ENCODE peak calls at places on chromosomes 13 and 19, in four cellular contexts. S is WTC11, Z is K562, B is H1. E is an unnamed sample.

GRCh38 chr19:48819366-48819816 is 8.6 kb upstream of the BCAT2 start:
- DNase-seq in Z (peak; percentile 11), B (no peak), S (no peak), E (no peak)

GRCh38 chr13:66532146-66532545 is 698.0 kb downstream of the PCDH9 start:
- DNase-seq in B (no peak), Z (no peak), S (no peak), E (no peak)

GRCh38 chr13:95209109-95209508 is 92.1 kb downstream of the ABCC4 start:
- DNase-seq in S (no peak), Z (peak; percentile 56), B (no peak), E (no peak)

GRCh38 chr13:74074723-74075122 is 59.5 kb downstream of the KLF12 start:
- DNase-seq in S (no peak), Z (no peak), B (no peak), E (no peak)

GRCh38 chr19:38229585-38230073 is 5.6 kb upstream of the DPF1 start:
- DNase-seq in Z (peak; percentile 97), S (peak; percentile 79), B (peak; percentile 85), E (peak; percentile 97)

GRCh38 chr13:30063892-30064291 is 213.5 kb upstream of the UBL3 start:
- DNase-seq in S (no peak), Z (no peak), B (no peak), E (no peak)

GRCh38 chr19:41887711-41888382 is 4.9 kb downstream of the ARHGEF1 start:
- DNase-seq in B (peak; percentile 74), S (peak; percentile 73), Z (no peak), E (no peak)

GRCh38 chr13:91313103-91313502 is 34.4 kb upstream of the MIR17HG start:
- DNase-seq in S (no peak), Z (peak; percentile 45), B (no peak), E (peak; percentile 16)

GRCh38 chr19:54462713-54463530 is 656 bp downstream of the LENG9 start:
- DNase-seq in Z (no peak), B (peak; percentile 83), S (peak; percentile 69), E (peak; percentile 57)

GRCh38 chr13:92429231-92429630 is 797.4 kb upstream of the GPC6 start:
- DNase-seq in Z (no peak), B (no peak), S (no peak), E (no peak)

GRCh38 chr19:50202399-50202798 is 1.0 kb upstream of the MYH14 start:
- DNase-seq in S (no peak), B (no peak), Z (no peak), E (no peak)

GRCh38 chr13:99356216-99357089 is 49.3 kb upstream of the GPR183 start:
- DNase-seq in S (no peak), Z (no peak), B (peak; percentile 40), E (no peak)

GRCh38 chr19:18875726-18876125 is 20.2 kb downstream of the CERS1 start:
- DNase-seq in B (no peak), Z (no peak), S (no peak), E (no peak)

GRCh38 chr19:33497151-33497777 is 24.3 kb downstream of the PEPD start:
- DNase-seq in S (no peak), B (no peak), Z (no peak), E (peak; percentile 16)

GRCh38 chr19:7701049-7701653 is 780 bp downstream of the FCER2 start:
- DNase-seq in S (no peak), B (no peak), Z (no peak), E (no peak)

GRCh38 chr13:77406644-77407440 is 79.9 kb upstream of the MYCBP2 start:
- DNase-seq in S (no peak), B (no peak), Z (no peak), E (no peak)

GRCh38 chr19:39021063-39021462 is 11.3 kb downstream of the FBXO27 start:
- DNase-seq in B (no peak), S (no peak), Z (no peak), E (no peak)

GRCh38 chr19:7993560-7993959 is 11.9 kb downstream of the ELAVL1 start:
- DNase-seq in Z (no peak), S (no peak), B (no peak), E (no peak)

GRCh38 chr13:51557875-51558604 is 26.2 kb upstream of the WDFY2 start:
- DNase-seq in S (no peak), Z (no peak), B (no peak), E (no peak)

GRCh38 chr19:4568884-4569283 is 9.4 kb upstream of the SEMA6B start:
- DNase-seq in B (no peak), S (no peak), Z (no peak), E (no peak)

GRCh38 chr19:30345686-30346085 is 26.5 kb upstream of the ZNF536 start:
- DNase-seq in Z (no peak), B (no peak), S (no peak), E (no peak)

GRCh38 chr19:10568444-10568825 is 344 bp downstream of the CDKN2D start:
- DNase-seq in Z (no peak), B (peak; percentile 86), S (peak; percentile 74), E (no peak)

GRCh38 chr19:33216198-33216830 is 9.3 kb downstream of the SLC7A10 start:
- DNase-seq in B (no peak), Z (no peak), S (peak; percentile 53), E (no peak)

GRCh38 chr19:51029718-51030117 is 3.3 kb upstream of the KLK11 start:
- DNase-seq in B (no peak), S (no peak), Z (peak; percentile 68), E (peak; percentile 39)

GRCh38 chr13:94169783-94170513 is 309.5 kb downstream of the DCT start:
- DNase-seq in B (no peak), Z (no peak), S (peak; percentile 15), E (no peak)

GRCh38 chr19:33507021-33507956 is 14.3 kb downstream of the PEPD start:
- DNase-seq in Z (no peak), B (no peak), S (no peak), E (peak; percentile 91)

GRCh38 chr13:80924596-80924995 is 583.7 kb upstream of the SPRY2 start:
- DNase-seq in S (no peak), B (no peak), Z (no peak), E (no peak)

GRCh38 chr13:30141773-30142501 is 165.4 kb downstream of the KATNAL1 start:
- DNase-seq in B (no peak), Z (no peak), S (no peak), E (no peak)

GRCh38 chr13:94550030-94550738 is 45.8 kb downstream of the TGDS start:
- DNase-seq in Z (no peak), S (no peak), B (no peak), E (no peak)

GRCh38 chr19:52603558-52604207 is 33.6 kb downstream of the ZNF701 start:
- DNase-seq in Z (no peak), S (no peak), B (no peak), E (no peak)

GRCh38 chr19:44816301-44816700 is 7.4 kb downstream of the BCAM start:
- DNase-seq in S (no peak), B (no peak), Z (no peak), E (peak; percentile 16)

GRCh38 chr13:30816733-30817132 is 81.4 kb downstream of the ALOX5AP start:
- DNase-seq in S (no peak), B (no peak), Z (no peak), E (no peak)

DNA sequence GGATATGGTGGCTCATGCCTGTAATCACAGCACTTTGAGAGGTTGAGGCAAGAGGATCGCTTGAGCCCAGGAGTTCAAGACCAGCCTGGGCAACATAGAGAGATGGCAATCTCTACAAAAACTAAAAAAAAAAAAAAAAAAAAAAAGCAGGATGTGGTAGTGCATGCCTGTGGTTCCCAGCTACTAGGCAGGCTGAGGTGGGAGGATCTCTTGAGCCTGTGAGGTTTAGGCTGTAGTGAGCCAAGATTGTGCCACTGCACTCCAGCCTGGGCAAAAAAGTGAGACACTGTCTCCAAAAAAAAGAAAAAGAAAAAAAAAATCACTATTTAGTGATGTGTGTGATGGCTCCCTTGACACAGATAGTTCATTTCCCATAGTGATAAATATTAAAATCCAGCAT is 365.0 kb upstream of the NBEA start:
- DNase-seq in Z (no peak), B (no peak), S (no peak), E (no peak)
- TF ChIP-seq TEAD4 in Z (no peak), B (no peak), S (no peak), E (no peak)

GRCh38 chr19:17337675-17338439 is 504 bp downstream of the GTPBP3 start:
- DNase-seq in B (peak; percentile 70), Z (peak; percentile 72), S (peak; percentile 48), E (peak; percentile 62)
- TF ChIP-seq TEAD4 in B (no peak), Z (no peak), S (no peak), E (no peak)

GRCh38 chr13:23947893-23948292 is 50.6 kb upstream of the C1QTNF9B start:
- DNase-seq in Z (no peak), S (no peak), B (no peak), E (peak; percentile 13)

GRCh38 chr13:23949200-23949599 is 51.9 kb upstream of the C1QTNF9B start:
- DNase-seq in Z (no peak), B (no peak), S (no peak), E (no peak)

GRCh38 chr13:23946900-23947299 is 49.6 kb upstream of the C1QTNF9B start:
- DNase-seq in B (no peak), S (no peak), Z (no peak), E (peak; percentile 20)

GRCh38 chr13:23950736-23951510 is 53.6 kb upstream of the C1QTNF9B start:
- DNase-seq in Z (no peak), S (no peak), B (no peak), E (no peak)

GRCh38 chr13:23949736-23950135 is 52.4 kb upstream of the C1QTNF9B start:
- DNase-seq in Z (no peak), S (no peak), B (no peak), E (peak; percentile 10)
- TF ChIP-seq TEAD4 in Z (no peak), S (no peak), B (no peak), E (no peak)

GRCh38 chr13:23443110-23443509 is 9.6 kb upstream of the SACS start:
- DNase-seq in B (no peak), S (no peak), Z (no peak), E (no peak)

GRCh38 chr13:23447927-23448326 is 14.4 kb upstream of the SACS start:
- DNase-seq in S (no peak), B (no peak), Z (no peak), E (no peak)

GRCh38 chr13:23440821-23441608 is 7.5 kb upstream of the SACS start:
- DNase-seq in B (no peak), Z (no peak), S (no peak), E (no peak)

GRCh38 chr13:23445794-23446193 is 12.3 kb upstream of the SACS start:
- DNase-seq in Z (no peak), S (no peak), B (peak; percentile 38), E (no peak)

DNA sequence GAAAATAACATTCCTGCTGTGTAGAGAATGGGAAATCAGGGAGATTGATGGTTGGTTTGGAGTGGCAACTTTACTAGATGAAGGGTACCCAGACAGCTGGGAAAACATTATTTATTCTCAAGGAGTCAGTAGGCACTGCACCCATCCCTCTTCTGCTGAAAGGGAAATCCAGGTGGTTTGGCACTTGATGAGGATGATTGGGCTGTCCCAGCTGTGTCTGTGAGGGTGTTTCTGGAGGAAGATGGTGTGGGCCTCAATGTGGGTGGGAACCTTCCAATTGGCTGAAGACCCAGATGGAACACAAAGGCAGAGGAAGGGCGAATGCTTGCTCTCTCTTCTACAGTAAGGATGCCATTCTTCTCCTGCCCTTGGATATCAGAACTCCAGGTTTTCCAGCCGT is 10.4 kb upstream of the SACS start:
- DNase-seq in S (no peak), Z (no peak), B (no peak), E (no peak)
- TF ChIP-seq TEAD4 in S (no peak), Z (no peak), B (no peak), E (no peak)